ENCODE peak calls at places on chromosomes 4 and X, in ten cellular contexts. One of them, this sample, is unnamed.
A peak's percentile ranks its signal among the peaks of the same experiment; 100 is the strongest.

GRCh38 chrX:10549280-10549679 is 71.1 kb downstream of the MID1 start:
- DNase-seq in endothelial cell of umbilical vein: peak; percentile 43
- DNase-seq in NB4: no peak
- DNase-seq in heart left ventricle: no peak
- DNase-seq in stomach: no peak
- DNase-seq in suprapubic skin: no peak
- DNase-seq in Peyer's patch: no peak
- DNase-seq in uterus: no peak
- DNase-seq in IMR-90: no peak
- DNase-seq in thyroid gland: no peak
- DNase-seq in this sample: no peak

GRCh38 chr4:54414545-54414944 is 185.5 kb downstream of the PDGFRA start:
- DNase-seq in endothelial cell of umbilical vein: no peak
- DNase-seq in NB4: no peak
- DNase-seq in heart left ventricle: no peak
- DNase-seq in stomach: no peak
- DNase-seq in suprapubic skin: no peak
- DNase-seq in Peyer's patch: no peak
- DNase-seq in uterus: no peak
- DNase-seq in IMR-90: no peak
- DNase-seq in thyroid gland: no peak
- DNase-seq in this sample: no peak

GRCh38 chrX:50787099-50787498 is 26.9 kb downstream of the SHROOM4 start:
- DNase-seq in endothelial cell of umbilical vein: no peak
- DNase-seq in NB4: no peak
- DNase-seq in heart left ventricle: no peak
- DNase-seq in stomach: no peak
- DNase-seq in suprapubic skin: no peak
- DNase-seq in Peyer's patch: no peak
- DNase-seq in uterus: no peak
- DNase-seq in IMR-90: no peak
- DNase-seq in thyroid gland: no peak
- DNase-seq in this sample: no peak

GRCh38 chrX:45191383-45191782 is 9.3 kb downstream of the DIPK2B start:
- DNase-seq in endothelial cell of umbilical vein: no peak
- DNase-seq in NB4: peak; percentile 67
- DNase-seq in heart left ventricle: no peak
- DNase-seq in stomach: no peak
- DNase-seq in suprapubic skin: no peak
- DNase-seq in Peyer's patch: no peak
- DNase-seq in uterus: no peak
- DNase-seq in IMR-90: no peak
- DNase-seq in thyroid gland: no peak
- DNase-seq in this sample: no peak

GRCh38 chrX:43500996-43501694 is 155.0 kb upstream of the MAOA start:
- DNase-seq in endothelial cell of umbilical vein: no peak
- DNase-seq in NB4: no peak
- DNase-seq in heart left ventricle: no peak
- DNase-seq in stomach: no peak
- DNase-seq in suprapubic skin: no peak
- DNase-seq in Peyer's patch: no peak
- DNase-seq in uterus: no peak
- DNase-seq in IMR-90: no peak
- DNase-seq in thyroid gland: no peak
- DNase-seq in this sample: no peak

GRCh38 chr4:38013461-38014366 is 53.5 kb downstream of the PTTG2 start:
- DNase-seq in endothelial cell of umbilical vein: no peak
- DNase-seq in NB4: no peak
- DNase-seq in heart left ventricle: peak; percentile 86
- DNase-seq in stomach: peak; percentile 85
- DNase-seq in suprapubic skin: no peak
- DNase-seq in Peyer's patch: no peak
- DNase-seq in uterus: no peak
- DNase-seq in IMR-90: peak; percentile 55
- DNase-seq in thyroid gland: peak; percentile 91
- DNase-seq in this sample: no peak

GRCh38 chr4:82798168-82799005 is at the start of gene SCD5:
- DNase-seq in endothelial cell of umbilical vein: peak; percentile 76
- DNase-seq in NB4: peak; percentile 76
- DNase-seq in heart left ventricle: peak; percentile 52
- DNase-seq in stomach: peak; percentile 66
- DNase-seq in suprapubic skin: peak; percentile 83
- DNase-seq in Peyer's patch: no peak
- DNase-seq in uterus: peak; percentile 67
- DNase-seq in IMR-90: peak; percentile 82
- DNase-seq in thyroid gland: peak; percentile 72
- DNase-seq in this sample: peak; percentile 91

GRCh38 chr4:67883463-67883862 is 339 bp downstream of the TMPRSS11D start:
- DNase-seq in endothelial cell of umbilical vein: no peak
- DNase-seq in NB4: peak; percentile 57
- DNase-seq in heart left ventricle: no peak
- DNase-seq in stomach: no peak
- DNase-seq in suprapubic skin: no peak
- DNase-seq in Peyer's patch: no peak
- DNase-seq in uterus: no peak
- DNase-seq in IMR-90: no peak
- DNase-seq in thyroid gland: no peak
- DNase-seq in this sample: no peak

GRCh38 chrX:154990496-154990895 is 32.0 kb downstream of the F8 start:
- DNase-seq in endothelial cell of umbilical vein: no peak
- DNase-seq in NB4: no peak
- DNase-seq in heart left ventricle: no peak
- DNase-seq in stomach: no peak
- DNase-seq in suprapubic skin: no peak
- DNase-seq in Peyer's patch: no peak
- DNase-seq in uterus: no peak
- DNase-seq in IMR-90: no peak
- DNase-seq in thyroid gland: no peak
- DNase-seq in this sample: no peak

GRCh38 chr4:167023359-167023925 is 210.9 kb downstream of the SPOCK3 start:
- DNase-seq in endothelial cell of umbilical vein: no peak
- DNase-seq in NB4: no peak
- DNase-seq in heart left ventricle: no peak
- DNase-seq in stomach: no peak
- DNase-seq in suprapubic skin: no peak
- DNase-seq in Peyer's patch: no peak
- DNase-seq in uterus: no peak
- DNase-seq in IMR-90: no peak
- DNase-seq in thyroid gland: no peak
- DNase-seq in this sample: no peak

GRCh38 chrX:9988762-9989161 is 21.6 kb downstream of the CLDN34 start:
- DNase-seq in endothelial cell of umbilical vein: peak; percentile 35
- DNase-seq in NB4: no peak
- DNase-seq in heart left ventricle: no peak
- DNase-seq in stomach: no peak
- DNase-seq in suprapubic skin: no peak
- DNase-seq in Peyer's patch: no peak
- DNase-seq in uterus: no peak
- DNase-seq in IMR-90: no peak
- DNase-seq in thyroid gland: no peak
- DNase-seq in this sample: no peak

GRCh38 chr4:19486400-19486799 is 765.3 kb upstream of the SLIT2 start:
- DNase-seq in endothelial cell of umbilical vein: peak; percentile 44
- DNase-seq in NB4: peak; percentile 14
- DNase-seq in heart left ventricle: no peak
- DNase-seq in stomach: no peak
- DNase-seq in suprapubic skin: no peak
- DNase-seq in Peyer's patch: no peak
- DNase-seq in uterus: no peak
- DNase-seq in IMR-90: no peak
- DNase-seq in thyroid gland: peak; percentile 15
- DNase-seq in this sample: no peak

GRCh38 chr4:122639181-122639580 is 18.3 kb upstream of the IL21 start:
- DNase-seq in endothelial cell of umbilical vein: no peak
- DNase-seq in NB4: no peak
- DNase-seq in heart left ventricle: no peak
- DNase-seq in stomach: no peak
- DNase-seq in suprapubic skin: no peak
- DNase-seq in Peyer's patch: no peak
- DNase-seq in uterus: no peak
- DNase-seq in IMR-90: no peak
- DNase-seq in thyroid gland: no peak
- DNase-seq in this sample: no peak

DNA sequence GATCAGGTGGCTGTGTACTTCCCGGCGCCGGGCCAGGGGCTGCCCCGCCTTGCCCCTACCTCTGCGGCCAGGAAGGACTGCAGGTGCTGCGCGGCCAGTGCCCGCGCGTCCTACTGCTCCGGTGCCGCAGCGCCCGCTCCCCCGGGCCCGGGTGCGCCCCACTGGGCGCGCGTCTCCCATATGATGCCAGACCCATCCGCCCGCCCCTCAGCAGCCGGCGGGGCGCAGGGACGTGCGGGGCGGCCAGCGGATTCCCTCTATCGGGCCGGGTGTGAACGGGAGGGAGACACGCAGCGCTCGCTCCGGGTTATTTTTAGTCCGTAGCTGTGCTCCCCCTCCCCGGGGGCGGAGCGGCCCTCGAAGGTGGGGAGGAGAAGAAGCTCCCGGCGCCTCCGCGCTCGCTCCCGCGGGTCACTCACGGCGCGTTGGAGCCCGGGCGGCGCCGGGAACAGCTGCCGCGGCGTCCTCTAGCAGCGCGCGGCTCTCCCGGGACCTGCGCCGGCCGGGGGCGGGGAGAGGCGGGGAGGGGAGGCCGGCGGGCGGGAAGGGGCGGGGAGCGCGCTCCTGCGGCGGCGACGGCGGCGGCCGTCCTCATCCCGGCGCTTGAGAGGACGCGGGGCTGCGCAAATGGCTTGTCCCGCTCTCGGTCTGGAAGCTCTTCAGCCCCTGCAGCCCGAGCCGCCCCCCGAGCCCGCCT is 103.6 kb downstream of the UCHL1 start:
- DNase-seq in endothelial cell of umbilical vein: peak; percentile 70
- DNase-seq in NB4: peak; percentile 29
- DNase-seq in heart left ventricle: peak; percentile 89
- DNase-seq in stomach: peak; percentile 76
- DNase-seq in suprapubic skin: no peak
- DNase-seq in Peyer's patch: no peak
- DNase-seq in uterus: no peak
- DNase-seq in IMR-90: peak; percentile 20
- DNase-seq in thyroid gland: peak; percentile 90
- DNase-seq in this sample: no peak
- TF ChIP-seq POLR2A in endothelial cell of umbilical vein: no peak
- TF ChIP-seq POLR2A in NB4: no peak
- TF ChIP-seq POLR2A in heart left ventricle: no peak
- TF ChIP-seq POLR2A in stomach: no peak
- TF ChIP-seq POLR2A in suprapubic skin: no peak
- TF ChIP-seq POLR2A in Peyer's patch: no peak
- TF ChIP-seq POLR2A in uterus: no peak
- TF ChIP-seq POLR2A in IMR-90: no peak
- TF ChIP-seq POLR2A in thyroid gland: peak; percentile 75
- TF ChIP-seq POLR2A in this sample: no peak

DNA sequence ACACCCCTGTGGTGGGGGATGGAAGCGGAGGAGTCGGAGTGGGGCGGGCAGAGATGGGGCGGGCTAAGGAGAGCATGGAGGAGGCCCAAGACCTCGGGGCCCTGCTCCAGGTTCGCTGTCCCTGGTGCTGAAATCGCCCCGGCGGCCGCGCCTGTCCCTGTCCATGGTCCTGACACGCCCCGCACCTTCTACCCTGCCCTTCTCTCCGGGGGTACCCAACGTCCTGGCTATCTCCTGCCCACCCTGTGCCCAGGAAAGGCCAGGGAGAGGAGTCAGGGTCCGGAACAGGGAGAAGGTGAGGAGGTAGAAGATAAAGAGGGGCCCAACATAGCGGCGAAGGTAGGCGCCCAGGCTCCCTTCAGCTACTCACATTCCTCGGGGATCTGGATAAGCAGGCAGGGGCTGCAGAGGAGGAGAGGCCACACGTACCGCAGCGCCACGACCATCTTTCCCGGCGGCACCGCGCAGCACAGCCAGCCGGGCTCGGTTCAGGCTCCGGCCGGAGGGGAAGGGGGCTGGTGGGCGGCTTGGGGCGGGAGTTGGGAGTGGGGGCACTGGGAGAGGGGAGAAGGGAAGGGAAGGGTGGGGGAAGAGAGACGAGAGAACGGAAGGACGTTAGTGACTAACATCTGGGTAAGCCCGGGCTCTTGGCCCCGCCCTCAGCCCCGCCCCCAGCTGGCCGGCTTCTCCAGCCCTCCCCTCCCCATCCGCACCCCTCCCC is 10.4 kb downstream of the L1CAM start:
- DNase-seq in endothelial cell of umbilical vein: peak; percentile 39
- DNase-seq in NB4: peak; percentile 66
- DNase-seq in heart left ventricle: no peak
- DNase-seq in stomach: peak; percentile 60
- DNase-seq in suprapubic skin: no peak
- DNase-seq in Peyer's patch: peak; percentile 24
- DNase-seq in uterus: peak; percentile 35
- DNase-seq in IMR-90: no peak
- DNase-seq in thyroid gland: peak; percentile 44
- DNase-seq in this sample: no peak
- H3K4me3 ChIP-seq in endothelial cell of umbilical vein: no peak overlapping the region
- H3K4me3 ChIP-seq in NB4: no peak overlapping the region
- H3K4me3 ChIP-seq in heart left ventricle: no peak overlapping the region
- H3K4me3 ChIP-seq in stomach: no peak overlapping the region
- H3K4me3 ChIP-seq in suprapubic skin: no peak overlapping the region
- H3K4me3 ChIP-seq in Peyer's patch: no peak overlapping the region
- H3K4me3 ChIP-seq in uterus: no peak overlapping the region
- H3K4me3 ChIP-seq in IMR-90: no peak overlapping the region
- H3K4me3 ChIP-seq in thyroid gland: no peak overlapping the region
- H3K4me3 ChIP-seq in this sample: no peak overlapping the region

DNA sequence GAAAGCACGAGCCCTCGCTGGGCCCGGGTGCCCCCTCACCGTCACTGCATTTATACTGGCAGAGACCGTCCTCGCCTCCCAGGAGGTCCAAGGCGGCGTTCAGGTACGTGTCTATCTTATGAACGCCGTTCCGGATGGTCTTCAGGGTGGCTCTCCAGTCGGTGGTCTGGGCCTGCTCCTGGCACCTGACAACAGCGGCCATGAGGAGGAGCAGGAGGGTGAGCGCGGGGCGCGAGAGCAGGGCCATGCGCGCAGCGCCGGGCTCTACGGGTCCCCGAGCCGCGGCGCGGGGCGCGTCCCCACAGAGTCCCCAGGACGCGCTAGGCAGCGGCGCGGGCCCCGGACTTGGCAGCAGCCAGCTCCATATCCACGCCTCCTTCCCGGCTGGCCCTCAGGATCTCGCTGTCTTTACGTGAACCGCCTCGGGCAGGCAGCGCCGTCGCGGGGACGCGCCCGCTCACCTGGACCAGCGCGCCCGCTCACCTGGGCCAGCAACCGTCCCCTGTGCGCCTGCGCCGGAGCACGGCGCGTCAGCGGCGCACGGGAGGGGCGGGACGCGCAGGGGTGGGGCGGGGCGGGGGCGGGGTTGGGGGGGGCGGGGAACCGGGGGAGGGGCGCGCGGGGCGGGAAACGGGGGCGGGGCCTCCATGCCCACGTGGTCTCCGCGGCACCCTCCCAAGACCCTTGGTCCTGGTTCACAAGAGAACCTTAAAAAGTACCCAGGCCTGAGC is at the start of gene PLA2G12A:
- DNase-seq in endothelial cell of umbilical vein: peak; percentile 65
- DNase-seq in NB4: peak; percentile 70
- DNase-seq in heart left ventricle: peak; percentile 68
- DNase-seq in stomach: peak; percentile 94
- DNase-seq in suprapubic skin: peak; percentile 84
- DNase-seq in Peyer's patch: peak; percentile 74
- DNase-seq in uterus: peak; percentile 64
- DNase-seq in IMR-90: peak; percentile 34
- DNase-seq in thyroid gland: peak; percentile 95
- DNase-seq in this sample: peak; percentile 94
- TF ChIP-seq POLR2A in endothelial cell of umbilical vein: no peak
- TF ChIP-seq POLR2A in NB4: peak; percentile 40
- TF ChIP-seq POLR2A in heart left ventricle: no peak
- TF ChIP-seq POLR2A in stomach: no peak
- TF ChIP-seq POLR2A in suprapubic skin: no peak
- TF ChIP-seq POLR2A in Peyer's patch: peak; percentile 76
- TF ChIP-seq POLR2A in uterus: peak; percentile 40
- TF ChIP-seq POLR2A in IMR-90: no peak
- TF ChIP-seq POLR2A in thyroid gland: peak; percentile 95
- TF ChIP-seq POLR2A in this sample: no peak

GRCh38 chr4:102823897-102824296 is 3.5 kb downstream of the UBE2D3 start:
- DNase-seq in endothelial cell of umbilical vein: no peak
- DNase-seq in NB4: no peak
- DNase-seq in heart left ventricle: no peak
- DNase-seq in stomach: no peak
- DNase-seq in suprapubic skin: no peak
- DNase-seq in Peyer's patch: no peak
- DNase-seq in uterus: no peak
- DNase-seq in IMR-90: peak; percentile 57
- DNase-seq in thyroid gland: no peak
- DNase-seq in this sample: no peak
- H3K4me3 ChIP-seq in endothelial cell of umbilical vein: peak overlapping the region; percentile 97
- H3K4me3 ChIP-seq in NB4: peak overlapping the region; percentile 98
- H3K4me3 ChIP-seq in heart left ventricle: peak overlapping the region; percentile 9
- H3K4me3 ChIP-seq in stomach: peak overlapping the region; percentile 85
- H3K4me3 ChIP-seq in suprapubic skin: peak overlapping the region; percentile 68
- H3K4me3 ChIP-seq in Peyer's patch: peak overlapping the region; percentile 12
- H3K4me3 ChIP-seq in uterus: no peak overlapping the region
- H3K4me3 ChIP-seq in IMR-90: peak overlapping the region; percentile 8
- H3K4me3 ChIP-seq in thyroid gland: peak overlapping the region; percentile 96
- H3K4me3 ChIP-seq in this sample: no peak overlapping the region

This sample was measured in lower leg skin.